ENCODE peak calls at places on chromosomes 5 and 9, in ten cellular contexts. D is tibial artery; S is EL; O is M059J; W is pancreas; P is stimulated activated CD8-positive, alpha-beta memory T cell treated with anti-CD3 and anti-CD28 coated beads, Interleukin-15, amount 100 ng/mL, for 24 hours; B is activated CD8-positive, alpha-beta memory T cell treated with anti-CD3 and anti-CD28 coated beads for 4 hours; J is cardiac fibroblast; C is GM03348; H is HT1080. Q is an unnamed sample.
A peak's percentile ranks its signal among the peaks of the same experiment; 100 is the strongest.

GRCh38 chr9:137487454-137488329 is 28.6 kb upstream of the NSMF start:
- DNase-seq in D (no peak), S (no peak), O (no peak), W (no peak), P (no peak), B (no peak), J (peak; percentile 34), C (no peak), H (no peak), Q (peak; percentile 89)

GRCh38 chr9:121369595-121370265 is at the start of gene STOM:
- DNase-seq in D (peak; percentile 97), S (peak; percentile 90), O (peak; percentile 89), W (peak; percentile 81), P (no peak), B (no peak), J (peak; percentile 95), C (peak; percentile 83), H (no peak), Q (no peak)

GRCh38 chr9:11149065-11149464 is 536.3 kb upstream of the PTPRD start:
- DNase-seq in D (no peak), S (no peak), O (no peak), W (no peak), P (no peak), B (no peak), J (no peak), C (no peak), H (no peak), Q (no peak)

GRCh38 chr5:150605546-150605945 is 34.9 kb upstream of the SYNPO start:
- DNase-seq in D (no peak), S (no peak), O (no peak), W (no peak), P (no peak), B (no peak), J (peak; percentile 50), C (no peak), H (no peak), Q (no peak)

GRCh38 chr5:60183881-60184280 is 290.4 kb upstream of the PDE4D start:
- DNase-seq in D (no peak), S (no peak), O (no peak), W (no peak), P (no peak), B (no peak), J (no peak), C (no peak), H (no peak), Q (no peak)

GRCh38 chr5:170121321-170121720 is 15.6 kb downstream of the FOXI1 start:
- DNase-seq in D (no peak), S (peak; percentile 34), O (peak; percentile 30), W (no peak), P (no peak), B (no peak), J (peak; percentile 7), C (peak; percentile 41), H (no peak), Q (no peak)

GRCh38 chr5:159459951-159460538 is 129.8 kb upstream of the IL12B start:
- DNase-seq in D (no peak), S (peak; percentile 22), O (peak; percentile 74), W (no peak), P (no peak), B (no peak), J (no peak), C (peak; percentile 22), H (peak; percentile 69), Q (no peak)

GRCh38 chr5:67149057-67149634 is 47.5 kb downstream of the CD180 start:
- DNase-seq in D (no peak), S (no peak), O (no peak), W (no peak), P (no peak), B (no peak), J (no peak), C (no peak), H (no peak), Q (no peak)

GRCh38 chr5:117486879-117487391 is 912.3 kb upstream of the SEMA6A start:
- DNase-seq in D (no peak), S (peak; percentile 27), O (no peak), W (no peak), P (no peak), B (no peak), J (no peak), C (no peak), H (no peak), Q (peak; percentile 63)

GRCh38 chr5:172437445-172438303 is 16.7 kb downstream of the SH3PXD2B start:
- DNase-seq in D (peak; percentile 91), S (peak; percentile 78), O (peak; percentile 90), W (peak; percentile 78), P (no peak), B (no peak), J (peak; percentile 94), C (peak; percentile 42), H (peak; percentile 65), Q (peak; percentile 94)

Q was measured in NCI-H510A treated with DMSO at 0.1 percent for 48 hours.